ENCODE peak calls at places on chromosomes 4 and X, in eight cellular contexts. One of them, this sample, is unnamed.
A peak's percentile ranks its signal among the peaks of the same experiment; 100 is the strongest.

GRCh38 chrX:80808160-80808735 is 1.4 kb downstream of the BRWD3 start:
- DNase-seq in NCI-H774: no peak
- DNase-seq in T follicular helper cell: peak; percentile 61
- DNase-seq in stomach: peak; percentile 79
- DNase-seq in T-helper 2 cell: peak; percentile 66
- DNase-seq in GM12865: peak; percentile 85
- DNase-seq in kidney glomerular epithelial cell: peak; percentile 43
- DNase-seq in non-pigmented ciliary epithelial cell: no peak
- DNase-seq in this sample: no peak

GRCh38 chrX:123878177-123878576 is 18.3 kb downstream of the XIAP start:
- DNase-seq in NCI-H774: no peak
- DNase-seq in kidney glomerular epithelial cell: no peak
- DNase-seq in T follicular helper cell: no peak
- DNase-seq in stomach: no peak
- DNase-seq in non-pigmented ciliary epithelial cell: no peak
- DNase-seq in GM12865: peak; percentile 61
- DNase-seq in T-helper 2 cell: no peak
- DNase-seq in this sample: no peak

GRCh38 chr4:107747748-107748486 is 27.9 kb upstream of the PAPSS1 start:
- DNase-seq in kidney glomerular epithelial cell: no peak
- DNase-seq in GM12865: no peak
- DNase-seq in T-helper 2 cell: no peak
- DNase-seq in stomach: no peak
- DNase-seq in non-pigmented ciliary epithelial cell: no peak
- DNase-seq in T follicular helper cell: no peak
- DNase-seq in NCI-H774: peak; percentile 25
- DNase-seq in this sample: no peak

GRCh38 chr4:165398570-165398969 is 19.8 kb downstream of the CPE start:
- DNase-seq in GM12865: peak; percentile 37
- DNase-seq in T follicular helper cell: no peak
- DNase-seq in non-pigmented ciliary epithelial cell: peak; percentile 70
- DNase-seq in stomach: no peak
- DNase-seq in kidney glomerular epithelial cell: peak; percentile 16
- DNase-seq in T-helper 2 cell: no peak
- DNase-seq in NCI-H774: peak; percentile 74
- DNase-seq in this sample: no peak

GRCh38 chrX:65596270-65596669 is 61.7 kb upstream of the LAS1L start:
- DNase-seq in T-helper 2 cell: peak; percentile 15
- DNase-seq in stomach: no peak
- DNase-seq in kidney glomerular epithelial cell: peak; percentile 17
- DNase-seq in T follicular helper cell: peak; percentile 49
- DNase-seq in non-pigmented ciliary epithelial cell: no peak
- DNase-seq in GM12865: peak; percentile 78
- DNase-seq in NCI-H774: no peak
- DNase-seq in this sample: no peak

GRCh38 chrX:32153586-32153985 is 1057.8 kb downstream of the DMD start:
- DNase-seq in NCI-H774: no peak
- DNase-seq in T-helper 2 cell: no peak
- DNase-seq in non-pigmented ciliary epithelial cell: no peak
- DNase-seq in stomach: no peak
- DNase-seq in GM12865: no peak
- DNase-seq in kidney glomerular epithelial cell: no peak
- DNase-seq in T follicular helper cell: no peak
- DNase-seq in this sample: no peak

GRCh38 chrX:51608766-51609165 is 9.9 kb downstream of the CENPVL3 start:
- DNase-seq in NCI-H774: no peak
- DNase-seq in T-helper 2 cell: no peak
- DNase-seq in non-pigmented ciliary epithelial cell: no peak
- DNase-seq in kidney glomerular epithelial cell: no peak
- DNase-seq in GM12865: no peak
- DNase-seq in stomach: no peak
- DNase-seq in T follicular helper cell: no peak
- DNase-seq in this sample: no peak

GRCh38 chrX:85244411-85245210 is 820 bp downstream of the ZNF711 start:
- DNase-seq in stomach: no peak
- DNase-seq in GM12865: no peak
- DNase-seq in kidney glomerular epithelial cell: peak; percentile 8
- DNase-seq in T-helper 2 cell: no peak
- DNase-seq in NCI-H774: no peak
- DNase-seq in T follicular helper cell: no peak
- DNase-seq in non-pigmented ciliary epithelial cell: no peak
- DNase-seq in this sample: no peak

GRCh38 chrX:150899191-150899757 is 806 bp upstream of the CD99L2 start:
- DNase-seq in T follicular helper cell: peak; percentile 1
- DNase-seq in stomach: peak; percentile 37
- DNase-seq in NCI-H774: peak; percentile 22
- DNase-seq in non-pigmented ciliary epithelial cell: no peak
- DNase-seq in GM12865: peak; percentile 68
- DNase-seq in kidney glomerular epithelial cell: no peak
- DNase-seq in T-helper 2 cell: peak; percentile 12
- DNase-seq in this sample: no peak

GRCh38 chr4:89765966-89766365 is 71.0 kb downstream of the SNCA start:
- DNase-seq in NCI-H774: no peak
- DNase-seq in T-helper 2 cell: no peak
- DNase-seq in stomach: no peak
- DNase-seq in T follicular helper cell: no peak
- DNase-seq in non-pigmented ciliary epithelial cell: peak; percentile 65
- DNase-seq in kidney glomerular epithelial cell: no peak
- DNase-seq in GM12865: no peak
- DNase-seq in this sample: no peak

GRCh38 chr4:55116450-55116849 is 8.9 kb downstream of the KDR start:
- DNase-seq in GM12865: no peak
- DNase-seq in non-pigmented ciliary epithelial cell: peak; percentile 68
- DNase-seq in stomach: no peak
- DNase-seq in T follicular helper cell: no peak
- DNase-seq in kidney glomerular epithelial cell: no peak
- DNase-seq in NCI-H774: no peak
- DNase-seq in T-helper 2 cell: no peak
- DNase-seq in this sample: no peak

GRCh38 chr4:159267023-159267939 is 164.4 kb downstream of the RAPGEF2 start:
- DNase-seq in NCI-H774: no peak
- DNase-seq in T-helper 2 cell: no peak
- DNase-seq in T follicular helper cell: no peak
- DNase-seq in non-pigmented ciliary epithelial cell: no peak
- DNase-seq in stomach: no peak
- DNase-seq in GM12865: no peak
- DNase-seq in kidney glomerular epithelial cell: no peak
- DNase-seq in this sample: no peak

GRCh38 chr4:52750819-52751348 is 341 bp downstream of the ERVMER34-1 start:
- DNase-seq in NCI-H774: peak; percentile 34
- DNase-seq in GM12865: no peak
- DNase-seq in T follicular helper cell: no peak
- DNase-seq in T-helper 2 cell: no peak
- DNase-seq in stomach: no peak
- DNase-seq in non-pigmented ciliary epithelial cell: no peak
- DNase-seq in kidney glomerular epithelial cell: no peak
- DNase-seq in this sample: no peak

GRCh38 chrX:9855536-9856320 is 69.5 kb downstream of the SHROOM2 start:
- DNase-seq in stomach: no peak
- DNase-seq in GM12865: no peak
- DNase-seq in non-pigmented ciliary epithelial cell: no peak
- DNase-seq in T-helper 2 cell: no peak
- DNase-seq in kidney glomerular epithelial cell: no peak
- DNase-seq in NCI-H774: no peak
- DNase-seq in T follicular helper cell: no peak
- DNase-seq in this sample: no peak

GRCh38 chr4:2962099-2962455 is 1.1 kb downstream of the NOP14 start:
- DNase-seq in T follicular helper cell: no peak
- DNase-seq in kidney glomerular epithelial cell: peak; percentile 13
- DNase-seq in GM12865: peak; percentile 67
- DNase-seq in NCI-H774: no peak
- DNase-seq in non-pigmented ciliary epithelial cell: no peak
- DNase-seq in stomach: no peak
- DNase-seq in T-helper 2 cell: no peak
- DNase-seq in this sample: no peak